ENCODE peak calls at places on chromosomes 11 and 22, in four cellular contexts. K, A, G and E are unnamed samples.

GRCh38 chr11:84722583-84723108 is 904.5 kb downstream of the DLG2 start:
- DNase-seq in K (no peak), G (no peak), A (no peak), E (no peak)

GRCh38 chr11:110710520-110711381 is 1.5 kb downstream of the ARHGAP20 start:
- DNase-seq in G (peak; percentile 75), K (peak; percentile 40), A (no peak), E (peak; percentile 51)

GRCh38 chr11:129273944-129274343 is 81.8 kb upstream of the ARHGAP32 start:
- DNase-seq in K (no peak), A (no peak), G (no peak), E (no peak)

GRCh38 chr22:36628561-36629060 is 74.9 kb downstream of the CACNG2 start:
- DNase-seq in K (no peak), G (no peak), A (no peak), E (no peak)

GRCh38 chr22:31179345-31179744 is 19.4 kb downstream of the RNF185 start:
- DNase-seq in K (peak; percentile 44), A (no peak), G (no peak), E (no peak)

GRCh38 chr11:127815316-127815715 is 772.0 kb downstream of the ETS1 start:
- DNase-seq in A (no peak), K (no peak), G (no peak), E (no peak)

GRCh38 chr11:45079075-45079444 is 67.4 kb upstream of the PRDM11 start:
- DNase-seq in K (peak; percentile 24), G (no peak), A (no peak), E (no peak)

GRCh38 chr11:36240746-36241295 is 48.4 kb downstream of the COMMD9 start:
- DNase-seq in A (no peak), G (no peak), K (no peak), E (no peak)

GRCh38 chr11:405323-405975 is 9.3 kb downstream of the SIGIRR start:
- DNase-seq in A (no peak), K (no peak), G (no peak), E (peak; percentile 64)

GRCh38 chr11:64572143-64572542 is 18.9 kb upstream of the SLC22A12 start:
- DNase-seq in A (no peak), K (no peak), G (peak; percentile 31), E (no peak)

GRCh38 chr22:30969532-30970355 is 679 bp downstream of the TUG1 start:
- DNase-seq in K (peak; percentile 53), A (no peak), G (no peak), E (peak; percentile 31)

GRCh38 chr11:115126515-115127208 is 377.6 kb downstream of the CADM1 start:
- DNase-seq in K (no peak), A (no peak), G (no peak), E (no peak)

GRCh38 chr11:61161190-61162091 is at the start of gene VPS37C:
- DNase-seq in K (peak; percentile 92), G (peak; percentile 98), A (peak; percentile 76), E (peak; percentile 92)

GRCh38 chr11:8207080-8208000 is 38.5 kb upstream of the RIC3 start:
- DNase-seq in G (no peak), K (no peak), A (no peak), E (peak; percentile 17)

GRCh38 chr11:77619576-77620198 is 17.9 kb downstream of the CLNS1A start:
- DNase-seq in A (peak; percentile 44), G (no peak), K (no peak), E (no peak)

GRCh38 chr11:126450806-126451205 is 95.3 kb downstream of the ST3GAL4 start:
- DNase-seq in K (no peak), A (no peak), G (no peak), E (no peak)
- H3K4me3 ChIP-seq in K (no peak overlapping the region), A (no peak overlapping the region), G (no peak overlapping the region), E (no peak overlapping the region)

DNA sequence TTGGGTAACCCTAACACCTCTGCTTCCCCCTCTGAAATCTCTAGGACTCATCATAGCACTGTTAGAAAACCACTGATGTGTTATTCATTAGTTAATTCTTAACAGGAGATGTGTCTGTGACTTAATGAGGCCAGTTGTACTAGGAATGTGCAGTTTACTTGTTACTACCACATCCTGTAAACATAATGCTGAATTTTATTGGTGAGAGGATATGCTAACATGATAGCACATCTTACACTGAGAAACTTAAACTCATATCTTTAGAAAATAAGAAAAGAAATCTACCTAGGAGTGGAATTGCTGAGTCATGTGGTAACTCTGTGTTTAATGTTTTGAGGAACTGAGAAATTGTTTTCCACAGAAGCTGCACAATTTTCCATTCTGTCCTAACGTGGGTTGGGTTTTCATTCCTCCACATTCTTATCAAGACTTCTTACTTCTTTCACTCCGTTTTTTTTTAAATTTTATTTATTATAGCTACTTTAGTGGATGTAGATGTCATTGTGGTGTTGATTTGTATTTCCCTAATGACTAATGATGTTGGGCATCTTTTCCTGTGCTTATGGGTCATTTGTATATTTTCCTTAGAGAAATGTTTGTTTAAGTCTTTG is 33.7 kb downstream of the RNF121 start:
- DNase-seq in A (no peak), K (no peak), G (no peak), E (no peak)
- H3K27ac ChIP-seq in A (no peak overlapping the region), K (peak overlapping the region; percentile 36), G (peak overlapping the region; percentile 67), E (no peak overlapping the region)

GRCh38 chr22:45996241-45997076 is 19.5 kb upstream of the WNT7B start:
- DNase-seq in G (peak; percentile 92), K (peak; percentile 48), A (no peak), E (no peak)
- TF ChIP-seq POLR2AphosphoS5 in G (peak; percentile 73), K (no peak), A (no peak), E (no peak)

DNA sequence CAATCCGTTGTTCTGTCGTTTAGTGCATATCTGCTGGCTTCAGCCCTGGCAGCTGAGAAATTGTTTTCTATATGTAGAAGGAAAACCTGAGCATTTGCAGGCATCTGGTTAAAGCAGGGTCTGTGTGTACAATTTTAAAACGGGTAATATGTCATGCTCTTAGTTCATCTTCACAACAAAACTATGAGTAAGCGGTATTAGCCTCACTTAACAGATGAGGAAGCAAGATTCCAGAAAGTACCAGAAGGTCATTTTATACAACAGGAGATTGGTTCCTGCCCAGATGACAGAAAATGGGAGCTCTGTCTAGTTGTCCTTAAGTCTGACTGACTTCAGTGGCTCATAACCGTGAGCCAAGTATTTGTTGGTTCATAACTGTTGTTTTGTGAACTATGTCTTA is 1.1 kb downstream of the TIMM10B start:
- DNase-seq in A (no peak), G (no peak), K (no peak), E (no peak)
- H3K4me3 ChIP-seq in A (peak overlapping the region; percentile 86), G (peak overlapping the region; percentile 58), K (no peak overlapping the region), E (peak overlapping the region; percentile 72)

GRCh38 chr22:39592104-39593060 is 21.8 kb downstream of the CACNA1I start:
- DNase-seq in G (no peak), K (no peak), A (peak; percentile 58), E (peak; percentile 40)
- H3K27ac ChIP-seq in G (no peak overlapping the region), K (no peak overlapping the region), A (no peak overlapping the region), E (no peak overlapping the region)

GRCh38 chr11:47765086-47765485 is 2.1 kb downstream of the FNBP4 start:
- DNase-seq in K (no peak), G (no peak), A (no peak), E (no peak)

GRCh38 chr11:47768090-47768620 is 1.0 kb upstream of the FNBP4 start:
- DNase-seq in G (peak; percentile 81), A (no peak), K (peak; percentile 72), E (peak; percentile 49)

GRCh38 chr11:47766363-47767227 is 546 bp downstream of the FNBP4 start:
- DNase-seq in K (peak; percentile 81), G (peak; percentile 93), A (no peak), E (peak; percentile 79)
- TF ChIP-seq POLR2AphosphoS5 in K (no peak), G (no peak), A (no peak), E (peak; percentile 20)

DNA sequence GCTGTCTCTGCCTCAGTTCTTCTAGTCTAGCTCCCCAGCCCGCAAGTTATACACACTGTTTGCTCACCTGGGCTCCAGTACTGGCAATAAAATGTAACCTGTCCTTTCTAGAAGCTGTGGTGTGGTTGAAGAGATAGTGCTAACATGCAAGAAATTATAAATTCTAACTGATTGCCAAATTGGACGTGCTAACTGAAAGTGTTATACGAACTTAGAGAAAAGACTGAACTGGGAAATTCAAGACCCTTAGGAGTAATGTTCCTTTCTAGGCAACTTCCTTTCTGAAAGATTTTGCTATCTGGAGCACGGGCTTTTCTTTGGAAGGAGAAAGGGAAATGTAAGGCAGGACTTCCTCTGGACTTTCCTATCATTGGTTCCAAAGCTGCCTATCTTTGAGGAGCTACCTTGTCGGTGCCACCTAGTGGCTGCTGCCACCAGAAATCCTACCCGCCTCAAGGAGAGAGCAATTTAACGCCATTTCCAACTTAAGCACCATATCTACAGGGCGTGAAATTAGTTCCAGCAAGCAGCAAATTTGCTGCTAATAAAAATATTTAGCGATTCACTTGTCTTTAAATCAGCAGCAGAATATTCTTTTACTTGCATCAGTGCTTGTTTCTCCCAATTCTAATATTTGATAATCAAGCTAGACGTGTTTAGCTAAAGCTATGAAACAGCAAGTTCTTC is 12.7 kb upstream of the TMEM218 start:
- DNase-seq in A (peak; percentile 86), K (peak; percentile 50), G (peak; percentile 75), E (peak; percentile 74)
- H3K4me3 ChIP-seq in A (peak overlapping the region; percentile 29), K (no peak overlapping the region), G (no peak overlapping the region), E (peak overlapping the region; percentile 33)

GRCh38 chr11:27466363-27466762 is 6.2 kb downstream of the LGR4 start:
- DNase-seq in G (no peak), A (no peak), K (no peak), E (no peak)
- H3K27ac ChIP-seq in G (no peak overlapping the region), A (no peak overlapping the region), K (peak overlapping the region; percentile 97), E (no peak overlapping the region)

GRCh38 chr11:13108416-13108815 is 99.3 kb downstream of the RASSF10 start:
- DNase-seq in G (no peak), A (no peak), K (no peak), E (no peak)
- TF ChIP-seq POLR2AphosphoS5 in G (no peak), A (no peak), K (no peak), E (no peak)